ENCODE peak calls at places on chromosomes 1 and 21, in eight cellular contexts. E is tibial nerve; M is CD8-positive, alpha-beta memory T cell; L is CD4-positive, alpha-beta T cell; F is GM12865; G is NCI-H187 treated with DMSO at 0.1 percent for 48 hours; V is activated CD4-positive, alpha-beta memory T cell treated with anti-CD3 and anti-CD28 coated beads, Interleukin-2, amount 10 ng/mL, durations not matched to agents 7 days and 5 days; K is activated T-cell treated with anti-CD3 and anti-CD28 coated beads, Interleukin-2, amount 50 U/mL, for 24 hours. J is an unnamed sample.

GRCh38 chr1:235253219-235253640 is 74.7 kb downstream of the ARID4B start:
- DNase-seq in M (peak; percentile 33), K (peak; percentile 56), L (peak; percentile 58), E (peak; percentile 68), G (no peak), F (peak; percentile 79), V (peak; percentile 61), J (peak; percentile 35)

GRCh38 chr21:40997831-40998230 is 150.9 kb upstream of the DSCAM start:
- DNase-seq in K (no peak), E (no peak), G (no peak), M (no peak), L (no peak), F (no peak), V (no peak), J (no peak)

GRCh38 chr21:33761104-33762036 is 119.1 kb downstream of the ITSN1 start:
- DNase-seq in M (no peak), K (no peak), L (no peak), V (no peak), E (peak; percentile 20), F (peak; percentile 35), G (no peak), J (no peak)

GRCh38 chr1:238177960-238178359 is 287.2 kb upstream of the ZP4 start:
- DNase-seq in F (no peak), E (no peak), L (no peak), M (no peak), V (no peak), K (no peak), G (no peak), J (no peak)

GRCh38 chr1:37347104-37347503 is 127.3 kb upstream of the ZC3H12A start:
- DNase-seq in K (no peak), M (no peak), G (no peak), F (no peak), L (no peak), E (no peak), V (no peak), J (no peak)

GRCh38 chr1:148308832-148309458 is 156.9 kb upstream of the NBPF11 start:
- DNase-seq in F (no peak), K (no peak), E (no peak), L (no peak), V (no peak), G (no peak), M (no peak), J (no peak)

GRCh38 chr1:47393141-47393540 is 22.9 kb upstream of the FOXE3 start:
- DNase-seq in M (no peak), K (no peak), G (no peak), L (no peak), F (no peak), E (no peak), V (no peak), J (no peak)

GRCh38 chr1:108051625-108052382 is 86.8 kb upstream of the VAV3 start:
- DNase-seq in L (no peak), V (no peak), M (no peak), K (no peak), E (no peak), F (no peak), G (no peak), J (no peak)

GRCh38 chr1:218330043-218330623 is 15.0 kb upstream of the TGFB2 start:
- DNase-seq in G (no peak), F (peak; percentile 33), V (no peak), E (no peak), L (no peak), M (no peak), K (no peak), J (no peak)

GRCh38 chr21:40118527-40118926 is 251.3 kb downstream of the PCP4 start:
- DNase-seq in M (no peak), F (no peak), L (no peak), G (no peak), K (no peak), V (no peak), E (no peak), J (no peak)

GRCh38 chr1:114779722-114780121 is 763 bp downstream of the SIKE1 start:
- DNase-seq in K (no peak), M (no peak), F (no peak), G (no peak), V (no peak), E (no peak), L (no peak), J (no peak)

GRCh38 chr1:174215766-174216165 is 56.4 kb downstream of the RABGAP1L start:
- DNase-seq in L (no peak), V (no peak), F (no peak), G (no peak), K (no peak), M (no peak), E (no peak), J (no peak)

GRCh38 chr1:47024138-47024856 is 828 bp downstream of the CYP4X1 start:
- DNase-seq in G (no peak), K (no peak), L (no peak), V (no peak), F (no peak), E (no peak), M (no peak), J (no peak)

GRCh38 chr1:54287176-54287650 is 87.2 kb downstream of the MRPL37 start:
- DNase-seq in G (peak; percentile 27), F (no peak), M (peak; percentile 14), K (peak; percentile 76), E (peak; percentile 74), L (peak; percentile 75), V (peak; percentile 83), J (no peak)

GRCh38 chr1:67723620-67724019 is 38.6 kb downstream of the GADD45A start:
- DNase-seq in F (peak; percentile 46), L (no peak), G (no peak), E (no peak), K (no peak), M (no peak), V (no peak), J (no peak)

GRCh38 chr1:43365678-43366077 is 2.1 kb downstream of the ELOVL1 start:
- DNase-seq in L (no peak), V (no peak), M (no peak), F (no peak), G (no peak), K (no peak), E (no peak), J (no peak)

GRCh38 chr1:212600980-212601379 is 7.6 kb upstream of the ATF3 start:
- DNase-seq in L (no peak), G (no peak), E (no peak), M (no peak), F (no peak), K (no peak), V (no peak), J (no peak)

GRCh38 chr1:60891315-60891714 is 191.0 kb upstream of the NFIA start:
- DNase-seq in K (no peak), M (no peak), E (no peak), V (no peak), F (no peak), L (no peak), G (no peak), J (no peak)

GRCh38 chr1:37553927-37554808 is at the start of gene SNIP1:
- DNase-seq in L (peak; percentile 92), M (peak; percentile 80), K (peak; percentile 90), F (peak; percentile 93), G (peak; percentile 66), V (peak; percentile 94), E (peak; percentile 93), J (peak; percentile 76)

GRCh38 chr1:109425902-109426277 is 358 bp downstream of the PSMA5 start:
- DNase-seq in V (peak; percentile 74), M (no peak), L (peak; percentile 51), G (no peak), F (peak; percentile 71), K (no peak), E (no peak), J (peak; percentile 47)

GRCh38 chr1:232952514-232953175 is 2.2 kb downstream of the NTPCR start:
- DNase-seq in L (no peak), G (no peak), K (no peak), F (peak; percentile 73), E (no peak), V (peak; percentile 31), M (no peak), J (peak; percentile 22)

GRCh38 chr1:113811353-113811887 is 856 bp downstream of the RSBN1 start:
- DNase-seq in M (no peak), L (no peak), E (peak; percentile 45), V (peak; percentile 33), G (no peak), K (no peak), F (peak; percentile 45), J (no peak)

GRCh38 chr1:86548863-86549262 is 2.0 kb downstream of the CLCA4 start:
- DNase-seq in E (no peak), L (no peak), K (no peak), G (no peak), F (no peak), M (no peak), V (no peak), J (no peak)

GRCh38 chr1:150543500-150544143 is 5.6 kb upstream of the ADAMTSL4 start:
- DNase-seq in M (no peak), K (no peak), G (no peak), L (no peak), E (no peak), V (no peak), F (no peak), J (no peak)

GRCh38 chr1:15684042-15684461 is at the start of gene PLEKHM2:
- DNase-seq in K (peak; percentile 68), L (peak; percentile 17), G (no peak), M (peak; percentile 24), E (no peak), V (peak; percentile 57), F (peak; percentile 71), J (no peak)